ENCODE peak calls at places on chromosomes 4 and X, in ten cellular contexts. X is HFF-Myc; C is activated CD4-positive, alpha-beta T cell treated with anti-CD3 and anti-CD28 coated beads, Interleukin-2, amount 50 U/mL, for 1 hour; M is HT1080; P is naive thymus-derived CD4-positive, alpha-beta T cell; T is ureter; A is stimulated activated CD8-positive, alpha-beta memory T cell treated with anti-CD3 and anti-CD28 coated beads, Interleukin-7, amount 100 ng/mL, for 24 hours; V is tibial artery; I is stimulated activated CD4-positive, alpha-beta T cell treated with anti-CD3 and anti-CD28 coated beads, Interleukin-2, amount 100 ng/mL, for 48 hours; O is osteocyte. Y is an unnamed sample.
A peak's percentile ranks its signal among the peaks of the same experiment; 100 is the strongest.

GRCh38 chr4:19239565-19239964 is 1012.1 kb upstream of the SLIT2 start:
- DNase-seq in X (no peak), C (no peak), M (peak; percentile 82), P (no peak), T (no peak), A (no peak), V (no peak), I (no peak), O (no peak), Y (no peak)

GRCh38 chr4:10005632-10006031 is 15.7 kb downstream of the SLC2A9 start:
- DNase-seq in X (no peak), C (no peak), M (no peak), P (no peak), T (no peak), A (no peak), V (no peak), I (no peak), O (no peak), Y (no peak)

GRCh38 chrX:103607385-103608304 is at the start of gene TCEAL3:
- DNase-seq in X (no peak), C (peak; percentile 24), M (peak; percentile 19), P (no peak), T (peak; percentile 61), A (no peak), V (peak; percentile 45), I (peak; percentile 7), O (peak; percentile 87), Y (peak; percentile 48)

GRCh38 chrX:97367149-97367548 is 483.4 kb downstream of the RPA4 start:
- DNase-seq in X (no peak), C (no peak), M (no peak), P (no peak), T (no peak), A (no peak), V (no peak), I (no peak), O (no peak), Y (no peak)

GRCh38 chrX:153970398-153971123 is 1.1 kb downstream of the HCFC1 start:
- DNase-seq in X (no peak), C (no peak), M (peak; percentile 60), P (no peak), T (peak; percentile 73), A (no peak), V (no peak), I (no peak), O (no peak), Y (no peak)

GRCh38 chr4:32985256-32985655 is 2265.1 kb downstream of the PCDH7 start:
- DNase-seq in X (peak; percentile 2), C (no peak), M (peak; percentile 66), P (no peak), T (no peak), A (no peak), V (no peak), I (no peak), O (no peak), Y (no peak)

GRCh38 chrX:106401965-106402559 is 209.7 kb upstream of the RADX start:
- DNase-seq in X (no peak), C (no peak), M (no peak), P (no peak), T (no peak), A (no peak), V (no peak), I (no peak), O (no peak), Y (no peak)

GRCh38 chr4:25861951-25862410 is 807 bp downstream of the SEL1L3 start:
- DNase-seq in X (no peak), C (peak; percentile 8), M (peak; percentile 43), P (peak; percentile 15), T (no peak), A (no peak), V (no peak), I (peak; percentile 39), O (no peak), Y (peak; percentile 51)

GRCh38 chrX:130330706-130331105 is 9.0 kb upstream of the SLC25A14 start:
- DNase-seq in X (peak; percentile 16), C (peak; percentile 28), M (peak; percentile 48), P (no peak), T (peak; percentile 44), A (no peak), V (no peak), I (peak; percentile 29), O (no peak), Y (peak; percentile 10)